ENCODE peak calls at places on chromosomes 13 and 19, in seven cellular contexts. One of them, this sample, is unnamed.

GRCh38 chr13:51797664-51798488 is 6.1 kb downstream of the DHRS12 start:
- DNase-seq in A673: peak
- DNase-seq in T-helper 17 cell: peak
- DNase-seq in HFFc6: peak
- DNase-seq in activated T-cell treated with anti-CD3 and anti-CD28 coated beads, Interleukin-2, amount 50 U/mL, for 24 hours: peak
- DNase-seq in iPS DF 19.7: peak
- DNase-seq in ureter: peak
- DNase-seq in this sample: no peak

GRCh38 chr13:49625392-49626137 is 2.7 kb upstream of the ARL11 start:
- DNase-seq in A673: no peak
- DNase-seq in T-helper 17 cell: no peak
- DNase-seq in HFFc6: no peak
- DNase-seq in activated T-cell treated with anti-CD3 and anti-CD28 coated beads, Interleukin-2, amount 50 U/mL, for 24 hours: no peak
- DNase-seq in iPS DF 19.7: no peak
- DNase-seq in ureter: no peak
- DNase-seq in this sample: peak

GRCh38 chr13:29457299-29457698 is 138.2 kb downstream of the SLC7A1 start:
- DNase-seq in A673: peak
- DNase-seq in T-helper 17 cell: no peak
- DNase-seq in HFFc6: peak
- DNase-seq in activated T-cell treated with anti-CD3 and anti-CD28 coated beads, Interleukin-2, amount 50 U/mL, for 24 hours: no peak
- DNase-seq in iPS DF 19.7: no peak
- DNase-seq in ureter: no peak
- DNase-seq in this sample: no peak

GRCh38 chr13:44051923-44052322 is 172.2 kb downstream of the LACC1 start:
- DNase-seq in A673: no peak
- DNase-seq in T-helper 17 cell: no peak
- DNase-seq in HFFc6: peak
- DNase-seq in activated T-cell treated with anti-CD3 and anti-CD28 coated beads, Interleukin-2, amount 50 U/mL, for 24 hours: no peak
- DNase-seq in iPS DF 19.7: no peak
- DNase-seq in ureter: no peak
- DNase-seq in this sample: no peak

GRCh38 chr19:3097442-3097871 is 3.3 kb downstream of the GNA11 start:
- DNase-seq in A673: no peak
- DNase-seq in T-helper 17 cell: no peak
- DNase-seq in HFFc6: no peak
- DNase-seq in activated T-cell treated with anti-CD3 and anti-CD28 coated beads, Interleukin-2, amount 50 U/mL, for 24 hours: no peak
- DNase-seq in iPS DF 19.7: no peak
- DNase-seq in ureter: no peak
- DNase-seq in this sample: no peak

GRCh38 chr13:37729876-37730275 is 131.3 kb upstream of the POSTN start:
- DNase-seq in A673: peak
- DNase-seq in T-helper 17 cell: no peak
- DNase-seq in HFFc6: no peak
- DNase-seq in activated T-cell treated with anti-CD3 and anti-CD28 coated beads, Interleukin-2, amount 50 U/mL, for 24 hours: no peak
- DNase-seq in iPS DF 19.7: no peak
- DNase-seq in ureter: no peak
- DNase-seq in this sample: no peak

GRCh38 chr13:51233117-51233826 is 11.1 kb downstream of the FAM124A start:
- DNase-seq in A673: no peak
- DNase-seq in T-helper 17 cell: no peak
- DNase-seq in HFFc6: no peak
- DNase-seq in activated T-cell treated with anti-CD3 and anti-CD28 coated beads, Interleukin-2, amount 50 U/mL, for 24 hours: no peak
- DNase-seq in iPS DF 19.7: no peak
- DNase-seq in ureter: no peak
- DNase-seq in this sample: no peak

GRCh38 chr13:95367309-95367843 is 66.1 kb upstream of the ABCC4 start:
- DNase-seq in A673: peak
- DNase-seq in T-helper 17 cell: no peak
- DNase-seq in HFFc6: no peak
- DNase-seq in activated T-cell treated with anti-CD3 and anti-CD28 coated beads, Interleukin-2, amount 50 U/mL, for 24 hours: no peak
- DNase-seq in iPS DF 19.7: no peak
- DNase-seq in ureter: no peak
- DNase-seq in this sample: no peak

GRCh38 chr19:11195169-11195568 is 2.2 kb downstream of the KANK2 start:
- DNase-seq in A673: no peak
- DNase-seq in T-helper 17 cell: no peak
- DNase-seq in HFFc6: no peak
- DNase-seq in activated T-cell treated with anti-CD3 and anti-CD28 coated beads, Interleukin-2, amount 50 U/mL, for 24 hours: no peak
- DNase-seq in iPS DF 19.7: no peak
- DNase-seq in ureter: no peak
- DNase-seq in this sample: no peak

GRCh38 chr13:49791753-49792549 is 531 bp downstream of the KPNA3 start:
- DNase-seq in A673: peak
- DNase-seq in T-helper 17 cell: peak
- DNase-seq in HFFc6: no peak
- DNase-seq in activated T-cell treated with anti-CD3 and anti-CD28 coated beads, Interleukin-2, amount 50 U/mL, for 24 hours: peak
- DNase-seq in iPS DF 19.7: no peak
- DNase-seq in ureter: peak
- DNase-seq in this sample: peak

GRCh38 chr19:55088543-55089265 is 13.0 kb downstream of the EPS8L1 start:
- DNase-seq in A673: peak
- DNase-seq in T-helper 17 cell: peak
- DNase-seq in HFFc6: peak
- DNase-seq in activated T-cell treated with anti-CD3 and anti-CD28 coated beads, Interleukin-2, amount 50 U/mL, for 24 hours: peak
- DNase-seq in iPS DF 19.7: no peak
- DNase-seq in ureter: no peak
- DNase-seq in this sample: no peak

GRCh38 chr13:90415902-90416301 is 931.6 kb upstream of the MIR17HG start:
- DNase-seq in A673: peak
- DNase-seq in T-helper 17 cell: no peak
- DNase-seq in HFFc6: no peak
- DNase-seq in activated T-cell treated with anti-CD3 and anti-CD28 coated beads, Interleukin-2, amount 50 U/mL, for 24 hours: no peak
- DNase-seq in iPS DF 19.7: no peak
- DNase-seq in ureter: no peak
- DNase-seq in this sample: no peak